ENCODE peak calls at places on chromosomes 13 and 19, in seven cellular contexts. One of them, this sample, is unnamed.

GRCh38 chr13:96533408-96533807 is 443.5 kb downstream of the HS6ST3 start:
- DNase-seq in A673: no peak
- DNase-seq in left cardiac atrium: no peak
- DNase-seq in stimulated activated naive CD4-positive, alpha-beta T cell treated with Interleukin-2 at 50 U/mL for 16 hours: no peak
- DNase-seq in thoracic aorta: no peak
- DNase-seq in T-helper 17 cell: no peak
- DNase-seq in CD4-positive, CD25-positive, alpha-beta regulatory T cell: no peak
- DNase-seq in this sample: no peak

GRCh38 chr13:27839809-27840467 is 47.7 kb downstream of the GSX1 start:
- DNase-seq in A673: no peak
- DNase-seq in left cardiac atrium: no peak
- DNase-seq in stimulated activated naive CD4-positive, alpha-beta T cell treated with Interleukin-2 at 50 U/mL for 16 hours: no peak
- DNase-seq in thoracic aorta: no peak
- DNase-seq in T-helper 17 cell: no peak
- DNase-seq in CD4-positive, CD25-positive, alpha-beta regulatory T cell: no peak
- DNase-seq in this sample: no peak

GRCh38 chr19:5291588-5292193 is 48.9 kb downstream of the PTPRS start:
- DNase-seq in A673: no peak
- DNase-seq in left cardiac atrium: no peak
- DNase-seq in stimulated activated naive CD4-positive, alpha-beta T cell treated with Interleukin-2 at 50 U/mL for 16 hours: no peak
- DNase-seq in thoracic aorta: no peak
- DNase-seq in T-helper 17 cell: no peak
- DNase-seq in CD4-positive, CD25-positive, alpha-beta regulatory T cell: no peak
- DNase-seq in this sample: no peak

GRCh38 chr19:3111586-3112247 is 17.6 kb downstream of the GNA11 start:
- DNase-seq in A673: no peak
- DNase-seq in left cardiac atrium: no peak
- DNase-seq in stimulated activated naive CD4-positive, alpha-beta T cell treated with Interleukin-2 at 50 U/mL for 16 hours: no peak
- DNase-seq in thoracic aorta: no peak
- DNase-seq in T-helper 17 cell: no peak
- DNase-seq in CD4-positive, CD25-positive, alpha-beta regulatory T cell: no peak
- DNase-seq in this sample: no peak

GRCh38 chr19:44884566-44884965 is 6.5 kb upstream of the TOMM40 start:
- DNase-seq in A673: no peak
- DNase-seq in left cardiac atrium: no peak
- DNase-seq in stimulated activated naive CD4-positive, alpha-beta T cell treated with Interleukin-2 at 50 U/mL for 16 hours: no peak
- DNase-seq in thoracic aorta: no peak
- DNase-seq in T-helper 17 cell: no peak
- DNase-seq in CD4-positive, CD25-positive, alpha-beta regulatory T cell: no peak
- DNase-seq in this sample: no peak

GRCh38 chr13:39105110-39105509 is 66.9 kb downstream of the NHLRC3 start:
- DNase-seq in A673: peak
- DNase-seq in left cardiac atrium: no peak
- DNase-seq in stimulated activated naive CD4-positive, alpha-beta T cell treated with Interleukin-2 at 50 U/mL for 16 hours: no peak
- DNase-seq in thoracic aorta: no peak
- DNase-seq in T-helper 17 cell: no peak
- DNase-seq in CD4-positive, CD25-positive, alpha-beta regulatory T cell: no peak
- DNase-seq in this sample: no peak

GRCh38 chr19:38264486-38265212 is at the start of gene SPINT2:
- DNase-seq in A673: no peak
- DNase-seq in left cardiac atrium: peak
- DNase-seq in stimulated activated naive CD4-positive, alpha-beta T cell treated with Interleukin-2 at 50 U/mL for 16 hours: peak
- DNase-seq in thoracic aorta: no peak
- DNase-seq in T-helper 17 cell: no peak
- DNase-seq in CD4-positive, CD25-positive, alpha-beta regulatory T cell: no peak
- DNase-seq in this sample: peak

GRCh38 chr13:94139393-94139995 is 340.0 kb downstream of the DCT start:
- DNase-seq in A673: no peak
- DNase-seq in left cardiac atrium: no peak
- DNase-seq in stimulated activated naive CD4-positive, alpha-beta T cell treated with Interleukin-2 at 50 U/mL for 16 hours: no peak
- DNase-seq in thoracic aorta: no peak
- DNase-seq in T-helper 17 cell: no peak
- DNase-seq in CD4-positive, CD25-positive, alpha-beta regulatory T cell: no peak
- DNase-seq in this sample: no peak

GRCh38 chr13:110127986-110128511 is 178.9 kb downstream of the COL4A1 start:
- DNase-seq in A673: no peak
- DNase-seq in left cardiac atrium: no peak
- DNase-seq in stimulated activated naive CD4-positive, alpha-beta T cell treated with Interleukin-2 at 50 U/mL for 16 hours: no peak
- DNase-seq in thoracic aorta: no peak
- DNase-seq in T-helper 17 cell: no peak
- DNase-seq in CD4-positive, CD25-positive, alpha-beta regulatory T cell: no peak
- DNase-seq in this sample: no peak

GRCh38 chr13:44755872-44756271 is 179.7 kb upstream of the TSC22D1 start:
- DNase-seq in A673: no peak
- DNase-seq in left cardiac atrium: no peak
- DNase-seq in stimulated activated naive CD4-positive, alpha-beta T cell treated with Interleukin-2 at 50 U/mL for 16 hours: no peak
- DNase-seq in thoracic aorta: no peak
- DNase-seq in T-helper 17 cell: no peak
- DNase-seq in CD4-positive, CD25-positive, alpha-beta regulatory T cell: no peak
- DNase-seq in this sample: no peak

GRCh38 chr13:80572867-80573266 is 231.9 kb upstream of the SPRY2 start:
- DNase-seq in A673: no peak
- DNase-seq in left cardiac atrium: no peak
- DNase-seq in stimulated activated naive CD4-positive, alpha-beta T cell treated with Interleukin-2 at 50 U/mL for 16 hours: no peak
- DNase-seq in thoracic aorta: no peak
- DNase-seq in T-helper 17 cell: no peak
- DNase-seq in CD4-positive, CD25-positive, alpha-beta regulatory T cell: no peak
- DNase-seq in this sample: no peak

GRCh38 chr19:574658-575526 is 2.5 kb downstream of the BSG start:
- DNase-seq in A673: no peak
- DNase-seq in left cardiac atrium: no peak
- DNase-seq in stimulated activated naive CD4-positive, alpha-beta T cell treated with Interleukin-2 at 50 U/mL for 16 hours: no peak
- DNase-seq in thoracic aorta: no peak
- DNase-seq in T-helper 17 cell: no peak
- DNase-seq in CD4-positive, CD25-positive, alpha-beta regulatory T cell: no peak
- DNase-seq in this sample: no peak

GRCh38 chr13:46498650-46499049 is 54.3 kb upstream of the LRCH1 start:
- DNase-seq in A673: no peak
- DNase-seq in left cardiac atrium: no peak
- DNase-seq in stimulated activated naive CD4-positive, alpha-beta T cell treated with Interleukin-2 at 50 U/mL for 16 hours: no peak
- DNase-seq in thoracic aorta: no peak
- DNase-seq in T-helper 17 cell: no peak
- DNase-seq in CD4-positive, CD25-positive, alpha-beta regulatory T cell: no peak
- DNase-seq in this sample: no peak